ENCODE peak calls at places on chromosomes 1 and 21, in five cellular contexts. A is GM12878, K is A549, U is K562, M is IMR-90. G is an unnamed sample.

GRCh38 chr21:26177741-26178452 is 7.3 kb upstream of the APP start:
- DNase-seq in A (no peak), K (no peak), U (no peak), M (no peak), G (no peak)

GRCh38 chr1:7975212-7975865 is 13.8 kb downstream of the PARK7 start:
- DNase-seq in A (no peak), K (peak; percentile 70), U (peak; percentile 85), M (peak; percentile 75), G (peak; percentile 86)

GRCh38 chr21:17925000-17925610 is 105.9 kb upstream of the C21orf91 start:
- DNase-seq in A (peak; percentile 33), K (peak; percentile 1), U (peak; percentile 66), M (peak; percentile 54), G (peak; percentile 64)

GRCh38 chr1:227939791-227940771 is 7.7 kb downstream of the WNT9A start:
- DNase-seq in A (no peak), K (no peak), U (no peak), M (no peak), G (no peak)

GRCh38 chr1:160403244-160403643 is 2.9 kb downstream of the VANGL2 start:
- DNase-seq in A (no peak), K (no peak), U (no peak), M (no peak), G (no peak)

GRCh38 chr1:108712605-108713150 is at the start of gene FNDC7:
- DNase-seq in A (no peak), K (no peak), U (no peak), M (peak; percentile 42), G (no peak)

GRCh38 chr1:41632788-41633575 is 148.5 kb upstream of the EDN2 start:
- DNase-seq in A (no peak), K (no peak), U (no peak), M (no peak), G (no peak)

GRCh38 chr21:33047231-33047630 is 21.5 kb downstream of the OLIG2 start:
- DNase-seq in A (no peak), K (no peak), U (no peak), M (peak; percentile 72), G (no peak)

GRCh38 chr21:28099296-28099695 is 893.4 kb downstream of the LTN1 start:
- DNase-seq in A (no peak), K (no peak), U (no peak), M (peak; percentile 10), G (no peak)

GRCh38 chr1:12107718-12108117 is 44.6 kb downstream of the TNFRSF8 start:
- DNase-seq in A (no peak), K (no peak), U (no peak), M (no peak), G (no peak)

GRCh38 chr1:178101266-178101630 is 7.3 kb downstream of the RASAL2 start:
- DNase-seq in A (no peak), K (no peak), U (no peak), M (no peak), G (no peak)

GRCh38 chr1:244329591-244330317 is 122.0 kb downstream of the ADSS2 start:
- DNase-seq in A (no peak), K (no peak), U (no peak), M (no peak), G (no peak)

GRCh38 chr1:223815865-223816264 is 29.9 kb downstream of the TP53BP2 start:
- DNase-seq in A (no peak), K (no peak), U (no peak), M (peak; percentile 39), G (no peak)

GRCh38 chr1:1228596-1229321 is 3.0 kb downstream of the SDF4 start:
- DNase-seq in A (no peak), K (no peak), U (no peak), M (no peak), G (no peak)

GRCh38 chr1:208042041-208042615 is 131.2 kb upstream of the CD34 start:
- DNase-seq in A (no peak), K (no peak), U (no peak), M (no peak), G (no peak)

GRCh38 chr21:25691931-25692330 is 42.8 kb downstream of the ATP5PF start:
- DNase-seq in A (no peak), K (no peak), U (no peak), M (peak; percentile 29), G (no peak)

GRCh38 chr1:236288620-236288976 is 6.8 kb upstream of the ERO1B start:
- DNase-seq in A (no peak), K (no peak), U (no peak), M (no peak), G (no peak)

GRCh38 chr1:219772265-219773036 is 155.9 kb downstream of the SLC30A10 start:
- DNase-seq in A (no peak), K (no peak), U (no peak), M (no peak), G (no peak)

GRCh38 chr1:80217377-80217986 is 1211.0 kb upstream of the ADGRL4 start:
- DNase-seq in A (no peak), K (peak; percentile 11), U (no peak), M (peak; percentile 71), G (peak; percentile 41)

GRCh38 chr1:38420666-38421065 is 374.1 kb upstream of the POU3F1 start:
- DNase-seq in A (no peak), K (no peak), U (no peak), M (no peak), G (no peak)

GRCh38 chr1:39342776-39343175 is 138.3 kb downstream of the MACF1 start:
- DNase-seq in A (no peak), K (no peak), U (no peak), M (no peak), G (no peak)

GRCh38 chr1:207959141-207959825 is 48.4 kb upstream of the CD34 start:
- DNase-seq in A (no peak), K (no peak), U (no peak), M (peak; percentile 38), G (peak; percentile 22)

GRCh38 chr1:77533660-77534295 is 148.7 kb downstream of the ZZZ3 start:
- DNase-seq in A (no peak), K (peak; percentile 29), U (peak; percentile 68), M (peak; percentile 75), G (peak; percentile 81)

GRCh38 chr1:242401937-242402336 is 122.6 kb downstream of the PLD5 start:
- DNase-seq in A (no peak), K (no peak), U (no peak), M (no peak), G (peak; percentile 33)

GRCh38 chr1:237812061-237812460 is 78.7 kb downstream of the ZP4 start:
- DNase-seq in A (no peak), K (no peak), U (no peak), M (no peak), G (no peak)

GRCh38 chr1:14392161-14392886 is 206.2 kb upstream of the KAZN start:
- DNase-seq in A (no peak), K (no peak), U (no peak), M (no peak), G (no peak)

GRCh38 chr1:85582687-85583354 is 2.3 kb downstream of the CCN1 start:
- DNase-seq in A (no peak), K (no peak), U (no peak), M (peak; percentile 66), G (no peak)
- TF ChIP-seq RCOR1 in A (no peak), K (no peak), U (no peak), M (no peak), G (no peak)

GRCh38 chr1:164310166-164310565 is 248.8 kb upstream of the PBX1 start:
- DNase-seq in A (no peak), K (no peak), U (no peak), M (no peak), G (no peak)
- TF ChIP-seq RCOR1 in A (no peak), K (no peak), U (no peak), M (no peak), G (no peak)

GRCh38 chr1:171344473-171344820 is 30.5 kb downstream of the FMO4 start:
- DNase-seq in A (no peak), K (no peak), U (no peak), M (no peak), G (no peak)
- TF ChIP-seq RCOR1 in A (no peak), K (no peak), U (no peak), M (no peak), G (no peak)

GRCh38 chr21:34200288-34200905 is 127.0 kb downstream of the MRPS6 start:
- DNase-seq in A (no peak), K (no peak), U (no peak), M (no peak), G (no peak)

GRCh38 chr21:34197561-34197960 is 124.2 kb downstream of the MRPS6 start:
- DNase-seq in A (no peak), K (no peak), U (no peak), M (no peak), G (no peak)

GRCh38 chr21:34199121-34199910 is 125.9 kb downstream of the MRPS6 start:
- DNase-seq in A (no peak), K (no peak), U (no peak), M (no peak), G (no peak)

GRCh38 chr21:34196996-34197395 is 123.6 kb downstream of the MRPS6 start:
- DNase-seq in A (no peak), K (no peak), U (no peak), M (no peak), G (no peak)

GRCh38 chr21:34198232-34199120 is 125.1 kb downstream of the MRPS6 start:
- DNase-seq in A (peak; percentile 8), K (no peak), U (no peak), M (no peak), G (no peak)
- TF ChIP-seq RCOR1 in A (no peak), K (no peak), U (no peak), M (no peak), G (no peak)

DNA sequence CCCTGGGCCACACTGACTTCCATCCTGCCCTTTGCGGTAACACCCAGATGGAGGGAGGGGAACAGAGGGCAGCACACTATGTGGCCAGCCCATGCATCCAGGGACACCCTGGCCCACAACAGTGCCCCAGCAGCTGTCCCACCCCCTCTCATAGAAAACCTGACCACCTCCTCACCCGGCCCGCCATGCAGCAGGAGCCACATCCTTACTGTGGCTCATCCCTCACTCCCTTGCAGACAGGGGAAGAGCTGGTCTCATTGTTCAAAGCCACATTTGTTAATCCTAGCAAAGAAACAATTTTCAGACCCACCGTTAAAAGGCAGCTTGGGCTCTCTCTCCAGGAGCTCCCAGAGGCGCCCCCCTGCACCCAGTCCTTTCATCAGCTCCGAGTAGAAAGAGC is 23.2 kb upstream of the NUP133 start:
- DNase-seq in A (no peak), K (no peak), U (no peak), M (no peak), G (no peak)
- TF ChIP-seq RCOR1 in A (no peak), K (no peak), U (no peak), M (no peak), G (no peak)

GRCh38 chr1:3347257-3348020 is 107.0 kb upstream of the ARHGEF16 start:
- DNase-seq in A (no peak), K (no peak), U (no peak), M (no peak), G (no peak)

GRCh38 chr1:3345792-3346191 is 108.7 kb upstream of the ARHGEF16 start:
- DNase-seq in A (no peak), K (no peak), U (no peak), M (no peak), G (no peak)

GRCh38 chr1:3344395-3344794 is 110.1 kb upstream of the ARHGEF16 start:
- DNase-seq in A (no peak), K (no peak), U (no peak), M (no peak), G (no peak)

GRCh38 chr1:3348196-3348865 is 106.1 kb upstream of the ARHGEF16 start:
- DNase-seq in A (no peak), K (no peak), U (no peak), M (no peak), G (no peak)

GRCh38 chr1:3346478-3346877 is 108.0 kb upstream of the ARHGEF16 start:
- DNase-seq in A (no peak), K (no peak), U (no peak), M (no peak), G (no peak)
- TF ChIP-seq RCOR1 in A (no peak), K (no peak), U (no peak), M (no peak), G (no peak)

G was measured in SK-N-SH.